ENCODE peak calls at places on chromosomes 4 and X, in five cellular contexts. R is psoas muscle; E is tibial artery; O is CD8-positive, alpha-beta T cell; P is thoracic aorta. B is an unnamed sample.

GRCh38 chr4:94412019-94413017 is 39.4 kb upstream of the PDLIM5 start:
- DNase-seq in R (no peak), O (no peak), P (no peak), E (no peak), B (no peak)

GRCh38 chr4:41658106-41658505 is 90.4 kb downstream of the PHOX2B start:
- DNase-seq in P (no peak), E (no peak), O (no peak), R (no peak), B (no peak)

GRCh38 chrX:111052478-111052877 is 43.5 kb upstream of the PAK3 start:
- DNase-seq in O (no peak), R (no peak), E (no peak), P (no peak), B (no peak)

GRCh38 chrX:150833454-150834056 is 64.9 kb downstream of the CD99L2 start:
- DNase-seq in E (no peak), O (no peak), R (no peak), P (no peak), B (no peak)

GRCh38 chr4:148514041-148514440 is 71.8 kb upstream of the NR3C2 start:
- DNase-seq in O (no peak), E (no peak), R (no peak), P (no peak), B (no peak)

GRCh38 chrX:23784487-23785301 is 1.7 kb downstream of the SAT1 start:
- DNase-seq in R (no peak), E (no peak), O (no peak), P (no peak), B (no peak)

GRCh38 chr4:174707277-174707676 is 121.8 kb downstream of the GLRA3 start:
- DNase-seq in E (no peak), R (no peak), O (no peak), P (no peak), B (no peak)

GRCh38 chr4:98556451-98556850 is 102.0 kb downstream of the TSPAN5 start:
- DNase-seq in P (no peak), O (no peak), R (no peak), E (no peak), B (no peak)

GRCh38 chrX:80229626-80230025 is 190.6 kb upstream of the TENT5D start:
- DNase-seq in R (no peak), O (no peak), E (no peak), P (no peak), B (no peak)

GRCh38 chr4:166021617-166022016 is 148.6 kb downstream of the TLL1 start:
- DNase-seq in P (no peak), R (no peak), O (no peak), E (no peak), B (no peak)

GRCh38 chrX:153639177-153640044 is 7.6 kb upstream of the DUSP9 start:
- DNase-seq in E (no peak), O (no peak), P (no peak), R (peak), B (no peak)

GRCh38 chrX:104329731-104330130 is 75.0 kb upstream of the ESX1 start:
- DNase-seq in R (no peak), E (no peak), O (no peak), P (no peak), B (no peak)

GRCh38 chrX:150258463-150259430 is 104.4 kb upstream of the MAMLD1 start:
- DNase-seq in E (no peak), P (no peak), O (no peak), R (no peak), B (peak)

GRCh38 chr4:121227254-121227867 is 63.2 kb upstream of the TNIP3 start:
- DNase-seq in P (no peak), O (no peak), E (no peak), R (no peak), B (no peak)

GRCh38 chr4:140333523-140333922 is 39.9 kb upstream of the SCOC start:
- DNase-seq in R (no peak), O (no peak), E (no peak), P (no peak), B (no peak)
- H3K4me3 ChIP-seq in R (no peak), O (no peak), E (no peak), P (no peak), B (no peak)

DNA sequence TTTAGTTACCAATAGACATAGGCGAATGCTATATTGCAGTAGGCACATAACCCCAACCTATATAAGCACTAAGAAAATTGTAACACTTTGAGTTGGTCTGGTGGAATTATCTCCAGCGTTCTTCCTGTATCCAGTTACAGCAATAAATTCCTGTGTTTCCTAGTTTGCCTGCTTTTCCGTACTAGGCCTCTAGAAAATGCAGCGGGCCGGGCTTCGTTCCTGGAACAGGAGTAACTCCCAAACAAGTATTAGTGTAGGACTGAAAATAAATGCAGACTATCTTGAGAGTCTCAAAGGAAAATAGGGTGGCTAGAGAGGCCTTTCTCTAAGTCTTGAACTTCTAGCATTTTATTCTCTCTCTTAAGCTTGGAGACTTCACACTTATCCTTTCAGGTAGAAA is 159.8 kb downstream of the OR13H1 start:
- DNase-seq in E (no peak), R (no peak), P (no peak), O (no peak), B (no peak)
- H3K4me3 ChIP-seq in E (no peak), R (peak), P (no peak), O (no peak), B (no peak)

GRCh38 chr4:78092850-78093249 is 35.7 kb downstream of the FRAS1 start:
- DNase-seq in P (no peak), O (no peak), E (no peak), R (no peak), B (no peak)
- H3K4me3 ChIP-seq in P (no peak), O (no peak), E (no peak), R (no peak), B (no peak)

GRCh38 chr4:80069837-80070788 is 2.9 kb downstream of the ANTXR2 start:
- DNase-seq in E (no peak), R (no peak), O (no peak), P (no peak), B (no peak)

GRCh38 chr4:80071643-80072606 is 1.1 kb downstream of the ANTXR2 start:
- DNase-seq in R (peak), P (peak), O (peak), E (peak), B (peak)

GRCh38 chr4:80072607-80073361 is at the start of gene ANTXR2:
- DNase-seq in P (peak), O (peak), R (peak), E (peak), B (peak)

GRCh38 chr4:80069108-80069836 is 3.8 kb downstream of the ANTXR2 start:
- DNase-seq in R (no peak), P (no peak), O (no peak), E (no peak), B (no peak)

GRCh38 chr4:80070880-80071620 is 2.0 kb downstream of the ANTXR2 start:
- DNase-seq in R (no peak), E (no peak), O (no peak), P (no peak), B (no peak)
- H3K4me3 ChIP-seq in R (peak), E (peak), O (no peak), P (peak), B (no peak)

B was measured in lung.